ENCODE peak calls at places on chromosomes 13 and 19, in five cellular contexts. Y is left lobe of liver, J is mucosa of descending colon, G is Right ventricle myocardium inferior, H is left lung. T is an unnamed sample.

GRCh38 chr13:76723551-76724232 is 162.5 kb downstream of the KCTD12 start:
- ATAC-seq in H (peak; percentile 67), Y (peak; percentile 49), G (peak; percentile 65), J (peak; percentile 56), T (peak; percentile 32)

GRCh38 chr19:51564791-51565190 is 6.3 kb upstream of the ZNF175 start:
- ATAC-seq in G (no peak), Y (no peak), J (no peak), H (no peak), T (no peak)

GRCh38 chr19:7691497-7691896 is 10.4 kb downstream of the FCER2 start:
- ATAC-seq in Y (no peak), G (no peak), H (no peak), J (no peak), T (no peak)

GRCh38 chr13:30844548-30845296 is 61.3 kb upstream of the MEDAG start:
- ATAC-seq in G (no peak), H (no peak), Y (no peak), J (no peak), T (no peak)

GRCh38 chr13:29908411-29908810 is 58.0 kb upstream of the UBL3 start:
- ATAC-seq in H (no peak), G (peak; percentile 73), Y (no peak), J (no peak), T (no peak)

GRCh38 chr13:35732565-35732964 is 256.1 kb upstream of the MAB21L1 start:
- ATAC-seq in J (no peak), Y (no peak), G (peak; percentile 18), H (peak; percentile 57), T (no peak)

GRCh38 chr13:110400786-110401533 is 93.9 kb downstream of the COL4A2 start:
- ATAC-seq in J (no peak), Y (no peak), G (peak; percentile 24), H (no peak), T (no peak)

GRCh38 chr13:114155320-114155719 is 22.9 kb upstream of the RASA3 start:
- ATAC-seq in J (no peak), Y (no peak), H (no peak), G (no peak), T (no peak)

GRCh38 chr13:30851697-30852096 is 54.4 kb upstream of the MEDAG start:
- ATAC-seq in J (no peak), G (no peak), H (no peak), Y (no peak), T (no peak)

GRCh38 chr13:80584785-80585184 is 243.9 kb upstream of the SPRY2 start:
- ATAC-seq in G (no peak), J (no peak), H (no peak), Y (no peak), T (no peak)

GRCh38 chr13:73610799-73611592 is 523.2 kb downstream of the KLF12 start:
- ATAC-seq in G (no peak), H (no peak), J (no peak), Y (no peak), T (peak; percentile 86)

GRCh38 chr13:108929532-108929931 is 300.1 kb downstream of the MYO16 start:
- ATAC-seq in Y (peak; percentile 73), J (no peak), H (no peak), G (no peak), T (no peak)

GRCh38 chr13:35965226-35965927 is 165.8 kb downstream of the DCLK1 start:
- ATAC-seq in Y (no peak), J (no peak), H (no peak), G (peak; percentile 30), T (no peak)

GRCh38 chr13:45828253-45828968 is 23.1 kb downstream of the SIAH3 start:
- ATAC-seq in G (no peak), J (no peak), Y (no peak), H (no peak), T (no peak)

GRCh38 chr19:2603320-2603719 is 99.2 kb downstream of the GNG7 start:
- ATAC-seq in Y (no peak), G (peak; percentile 65), H (no peak), J (no peak), T (no peak)

GRCh38 chr13:54913668-54914067 is 1885.1 kb downstream of the OLFM4 start:
- ATAC-seq in H (no peak), G (no peak), J (no peak), Y (no peak), T (peak; percentile 64)

GRCh38 chr13:85541476-85541875 is 257.7 kb downstream of the SLITRK6 start:
- ATAC-seq in Y (no peak), H (no peak), G (no peak), J (peak; percentile 89), T (no peak)

GRCh38 chr13:113794764-113795173 is 35.7 kb downstream of the TMEM255B start:
- ATAC-seq in H (no peak), G (no peak), Y (no peak), J (no peak), T (peak; percentile 52)

GRCh38 chr13:112785419-112785856 is 95.6 kb downstream of the ATP11A start:
- ATAC-seq in J (no peak), G (no peak), Y (peak; percentile 13), H (no peak), T (no peak)

GRCh38 chr19:43782311-43782660 is 1.5 kb upstream of the KCNN4 start:
- ATAC-seq in Y (no peak), G (no peak), J (no peak), H (no peak), T (no peak)

GRCh38 chr13:94454906-94455305 is 24.6 kb downstream of the DCT start:
- ATAC-seq in Y (no peak), H (no peak), J (no peak), G (no peak), T (no peak)

GRCh38 chr19:23917856-23918255 is 3.2 kb downstream of the ZNF726 start:
- ATAC-seq in G (no peak), H (peak; percentile 76), Y (no peak), J (no peak), T (peak; percentile 20)

GRCh38 chr13:40315416-40316064 is 350.9 kb downstream of the FOXO1 start:
- ATAC-seq in Y (peak; percentile 41), H (peak; percentile 35), J (peak; percentile 65), G (no peak), T (peak; percentile 56)

GRCh38 chr19:11008111-11008510 is 47.3 kb downstream of the SMARCA4 start:
- ATAC-seq in H (no peak), J (no peak), G (no peak), Y (no peak), T (no peak)

GRCh38 chr19:16061943-16062342 is 14.4 kb upstream of the TPM4 start:
- ATAC-seq in J (no peak), G (no peak), H (no peak), Y (no peak), T (no peak)

GRCh38 chr13:78190296-78190695 is 271.7 kb upstream of the EDNRB start:
- ATAC-seq in G (no peak), J (no peak), Y (no peak), H (no peak), T (no peak)